ENCODE peak calls at places on chromosome 1, in eight cellular contexts. R is stomach, N is sigmoid colon, A is breast epithelium, H is HepG2, K is suprapubic skin, Z is H1, X is endothelial cell of umbilical vein. S is an unnamed sample.

GRCh38 chr1:192810253-192810880 is 1.5 kb downstream of the RGS2 start:
- DNase-seq in R (no peak), N (peak; percentile 73), A (no peak), H (no peak), K (no peak), Z (no peak), X (peak; percentile 47), S (no peak)

GRCh38 chr1:109201123-109201703 is 12.5 kb upstream of the SARS1 start:
- DNase-seq in R (peak; percentile 34), N (no peak), A (no peak), H (peak; percentile 49), K (no peak), Z (no peak), X (peak; percentile 37), S (no peak)

GRCh38 chr1:115317101-115318012 is 20.7 kb downstream of the NGF start:
- DNase-seq in R (peak; percentile 74), N (no peak), A (no peak), H (no peak), K (no peak), Z (no peak), X (no peak), S (no peak)

GRCh38 chr1:94903318-94904009 is 23.4 kb downstream of the CNN3 start:
- DNase-seq in R (no peak), N (no peak), A (no peak), H (no peak), K (no peak), Z (no peak), X (no peak), S (no peak)

GRCh38 chr1:41412748-41413147 is 51.5 kb downstream of the FOXO6 start:
- DNase-seq in R (no peak), N (no peak), A (no peak), H (peak; percentile 25), K (no peak), Z (no peak), X (no peak), S (no peak)

GRCh38 chr1:4551706-4552105 is 102.7 kb upstream of the AJAP1 start:
- DNase-seq in R (no peak), N (no peak), A (no peak), H (no peak), K (no peak), Z (no peak), X (no peak), S (no peak)

GRCh38 chr1:89085781-89086180 is 20.8 kb upstream of the GBP1 start:
- DNase-seq in R (peak; percentile 38), N (no peak), A (no peak), H (peak; percentile 52), K (no peak), Z (no peak), X (peak; percentile 67), S (no peak)

GRCh38 chr1:3022976-3023375 is 1.7 kb downstream of the ACTRT2 start:
- DNase-seq in R (no peak), N (peak; percentile 52), A (peak; percentile 37), H (no peak), K (no peak), Z (no peak), X (no peak), S (no peak)

GRCh38 chr1:67708606-67709005 is 23.6 kb downstream of the GADD45A start:
- DNase-seq in R (peak; percentile 50), N (no peak), A (no peak), H (no peak), K (no peak), Z (no peak), X (no peak), S (no peak)

GRCh38 chr1:42172394-42173133 is 8.0 kb upstream of the GUCA2A start:
- DNase-seq in R (no peak), N (peak; percentile 80), A (no peak), H (peak; percentile 56), K (no peak), Z (no peak), X (peak; percentile 34), S (no peak)

GRCh38 chr1:41504126-41505035 is 19.9 kb upstream of the EDN2 start:
- DNase-seq in R (no peak), N (no peak), A (no peak), H (no peak), K (no peak), Z (no peak), X (no peak), S (no peak)

GRCh38 chr1:210731193-210731592 is 402.5 kb downstream of the HHAT start:
- DNase-seq in R (no peak), N (no peak), A (no peak), H (no peak), K (no peak), Z (no peak), X (no peak), S (no peak)

GRCh38 chr1:40384413-40384762 is 10.9 kb downstream of the SMAP2 start:
- DNase-seq in R (peak; percentile 55), N (no peak), A (no peak), H (peak; percentile 80), K (no peak), Z (no peak), X (no peak), S (no peak)

DNA sequence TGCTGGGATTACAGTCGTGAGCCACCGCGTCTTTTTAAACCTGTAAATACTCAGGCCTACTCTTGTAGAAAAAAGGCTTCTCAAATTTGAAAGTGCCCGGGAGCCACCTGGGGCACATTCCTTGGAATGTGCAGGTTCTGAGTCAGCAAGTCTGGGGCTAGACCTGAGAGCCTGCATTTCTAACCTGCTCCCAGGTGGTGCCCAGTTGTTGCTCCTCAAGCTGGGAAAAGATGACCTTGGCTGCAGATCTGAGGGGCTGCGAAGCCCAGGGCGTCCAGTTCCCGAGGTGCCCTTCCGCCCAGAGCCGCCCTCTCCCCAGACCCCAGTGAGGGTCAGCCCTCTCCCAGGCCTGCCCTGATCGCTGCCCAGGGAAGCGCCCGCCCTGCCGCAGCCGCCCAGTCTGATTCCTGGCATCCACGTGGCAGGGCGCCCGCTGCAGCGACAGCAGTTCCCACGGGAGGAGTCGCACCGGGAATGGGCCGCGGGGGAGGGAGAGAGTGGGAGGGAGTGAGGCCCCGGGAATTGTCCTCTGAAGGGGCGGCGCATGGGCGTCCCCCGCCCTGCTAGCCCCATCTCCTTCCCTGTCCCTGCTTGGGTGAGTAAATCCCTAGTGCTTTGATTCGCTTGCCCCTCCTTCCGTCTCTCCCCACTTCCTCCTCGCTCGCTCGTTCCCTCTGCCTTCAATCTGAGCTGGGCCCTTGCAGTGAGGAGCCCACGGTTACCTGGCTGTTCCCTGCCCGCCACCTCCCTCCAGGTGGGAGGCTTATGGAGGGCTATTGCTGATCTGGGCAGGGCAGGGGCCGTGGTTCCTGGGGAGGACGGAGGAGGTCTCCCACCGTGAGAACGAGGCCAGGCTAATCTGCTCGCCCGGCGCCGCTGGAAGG is 18.8 kb upstream of the TENT5B start:
- DNase-seq in R (peak; percentile 86), N (peak; percentile 93), A (peak; percentile 94), H (no peak), K (peak; percentile 84), Z (no peak), X (peak; percentile 87), S (no peak)
- TF ChIP-seq POLR2A in R (no peak), N (no peak), A (no peak), H (no peak), K (no peak), Z (peak; percentile 47), X (no peak), S (no peak)

DNA sequence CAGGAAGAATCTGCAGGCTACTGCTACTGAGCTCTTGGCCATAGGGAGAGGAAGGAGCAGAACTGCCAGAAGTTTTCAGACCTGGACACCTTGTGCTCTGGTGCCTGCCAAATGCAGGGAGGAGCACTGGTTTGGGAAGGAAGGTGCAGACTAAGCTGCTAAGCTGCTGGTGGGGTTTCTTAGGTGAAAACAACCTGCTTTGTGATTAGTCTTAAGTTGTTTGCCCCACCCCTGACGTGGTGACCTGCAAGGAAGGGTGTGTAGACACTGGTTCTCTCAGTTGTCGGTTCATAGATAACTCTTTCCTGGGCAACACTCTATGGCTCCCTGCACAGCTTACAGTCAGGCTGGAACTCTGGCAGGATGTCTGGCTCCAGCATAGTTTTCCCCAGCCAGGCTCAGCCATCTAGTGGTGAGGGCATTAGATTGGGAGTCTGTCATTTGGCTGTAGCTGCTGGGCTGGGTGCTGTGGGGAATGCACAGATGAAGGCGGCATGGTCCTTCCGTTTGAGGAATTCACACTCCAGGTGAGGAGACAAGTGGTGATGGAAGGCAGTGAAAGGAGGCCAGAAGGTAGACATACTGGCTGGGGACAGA is 10.3 kb upstream of the S100A10 start:
- DNase-seq in R (no peak), N (no peak), A (no peak), H (no peak), K (no peak), Z (no peak), X (no peak), S (no peak)
- TF ChIP-seq POLR2AphosphoS5 in R (no peak), N (no peak), A (no peak), H (no peak), K (no peak), Z (no peak), X (no peak), S (no peak)

GRCh38 chr1:156897078-156897825 is 3.7 kb downstream of the PEAR1 start:
- DNase-seq in R (no peak), N (no peak), A (no peak), H (no peak), K (no peak), Z (no peak), X (peak; percentile 61), S (no peak)
- H3K27ac ChIP-seq in R (peak overlapping the region; percentile 53), N (peak overlapping the region; percentile 30), A (peak overlapping the region; percentile 97), H (no peak overlapping the region), K (peak overlapping the region; percentile 39), Z (no peak overlapping the region), X (peak overlapping the region; percentile 95), S (peak overlapping the region; percentile 89)

GRCh38 chr1:167121375-167122120 is 27.7 kb downstream of the STYXL2 start:
- DNase-seq in R (peak; percentile 83), N (no peak), A (peak; percentile 58), H (no peak), K (no peak), Z (no peak), X (peak; percentile 6), S (no peak)
- TF ChIP-seq POLR2A in R (no peak), N (no peak), A (no peak), H (no peak), K (no peak), Z (peak; percentile 36), X (no peak), S (no peak)

S was measured in vagina.